ENCODE peak calls at places on chromosome 9, in six cellular contexts. C is IMR-90, F is H1, T is mesenchymal stem cell, G is trophoblast cell, J is neuronal stem cell. K is an unnamed sample.

GRCh38 chr9:93567271-93567959 is 9.0 kb upstream of the PHF2 start:
- DNase-seq in C (no peak), F (no peak), T (no peak), G (peak; percentile 51), J (no peak), K (no peak)

GRCh38 chr9:123924727-123925126 is 5.2 kb downstream of the DENND1A start:
- DNase-seq in C (no peak), F (no peak), T (no peak), G (no peak), J (no peak), K (no peak)

GRCh38 chr9:71094708-71095251 is 26.6 kb downstream of the TRPM3 start:
- DNase-seq in C (no peak), F (no peak), T (no peak), G (no peak), J (no peak), K (no peak)

GRCh38 chr9:86408121-86408520 is 53.9 kb upstream of the TUT7 start:
- DNase-seq in C (peak; percentile 73), F (no peak), T (peak; percentile 30), G (peak; percentile 3), J (no peak), K (no peak)

GRCh38 chr9:85108806-85109205 is 439.3 kb downstream of the NTRK2 start:
- DNase-seq in C (no peak), F (no peak), T (no peak), G (no peak), J (no peak), K (no peak)

GRCh38 chr9:19994296-19994695 is 205.5 kb upstream of the SLC24A2 start:
- DNase-seq in C (no peak), F (no peak), T (no peak), G (no peak), J (no peak), K (no peak)

GRCh38 chr9:91795500-91796241 is 154.4 kb downstream of the ROR2 start:
- DNase-seq in C (peak; percentile 22), F (no peak), T (peak; percentile 83), G (no peak), J (no peak), K (no peak)

GRCh38 chr9:130770679-130771442 is 64.2 kb upstream of the ABL1 start:
- DNase-seq in C (peak; percentile 82), F (no peak), T (peak; percentile 85), G (peak; percentile 32), J (peak; percentile 39), K (no peak)

GRCh38 chr9:18256574-18256973 is 217.4 kb upstream of the ADAMTSL1 start:
- DNase-seq in C (peak; percentile 72), F (no peak), T (peak; percentile 68), G (no peak), J (no peak), K (no peak)

GRCh38 chr9:18849910-18850677 is 182.9 kb downstream of the SAXO1 start:
- DNase-seq in C (no peak), F (no peak), T (no peak), G (no peak), J (no peak), K (no peak)

GRCh38 chr9:129125478-129125877 is 14.3 kb downstream of the PTPA start:
- DNase-seq in C (peak; percentile 91), F (no peak), T (peak; percentile 78), G (peak; percentile 90), J (no peak), K (no peak)

GRCh38 chr9:122642226-122642625 is 15.2 kb downstream of the OR1B1 start:
- DNase-seq in C (no peak), F (no peak), T (no peak), G (no peak), J (no peak), K (no peak)

GRCh38 chr9:72442212-72442607 is 77.2 kb upstream of the ZFAND5 start:
- DNase-seq in C (peak; percentile 88), F (no peak), T (peak; percentile 84), G (peak; percentile 68), J (no peak), K (no peak)

GRCh38 chr9:110192531-110193326 is 15.2 kb downstream of the C9orf152 start:
- DNase-seq in C (peak; percentile 78), F (no peak), T (peak; percentile 84), G (peak; percentile 87), J (no peak), K (no peak)

GRCh38 chr9:34490760-34491159 is 32.0 kb downstream of the ENHO start:
- DNase-seq in C (no peak), F (no peak), T (no peak), G (no peak), J (no peak), K (no peak)

GRCh38 chr9:27610622-27611021 is 37.3 kb upstream of the C9orf72 start:
- DNase-seq in C (no peak), F (no peak), T (no peak), G (no peak), J (no peak), K (no peak)

GRCh38 chr9:108553111-108553635 is 302.6 kb downstream of the ACTL7B start:
- DNase-seq in C (no peak), F (no peak), T (no peak), G (no peak), J (no peak), K (no peak)

GRCh38 chr9:101999441-101999840 is 261.0 kb upstream of the GRIN3A start:
- DNase-seq in C (no peak), F (no peak), T (no peak), G (no peak), J (no peak), K (no peak)

GRCh38 chr9:18438300-18438925 is 35.5 kb upstream of the ADAMTSL1 start:
- DNase-seq in C (peak; percentile 44), F (peak; percentile 62), T (peak; percentile 48), G (no peak), J (no peak), K (peak; percentile 72)

GRCh38 chr9:95171001-95171400 is 146.5 kb downstream of the FANCC start:
- DNase-seq in C (peak; percentile 67), F (no peak), T (peak; percentile 74), G (no peak), J (no peak), K (no peak)

GRCh38 chr9:108412755-108413154 is 443.0 kb downstream of the ACTL7B start:
- DNase-seq in C (peak; percentile 11), F (peak; percentile 70), T (no peak), G (peak; percentile 73), J (no peak), K (peak; percentile 86)

GRCh38 chr9:130172858-130173461 is 756 bp downstream of the NCS1 start:
- DNase-seq in C (no peak), F (no peak), T (peak; percentile 61), G (peak; percentile 9), J (no peak), K (no peak)

GRCh38 chr9:128390813-128391711 is 19.9 kb downstream of the URM1 start:
- DNase-seq in C (no peak), F (no peak), T (no peak), G (no peak), J (no peak), K (no peak)

GRCh38 chr9:97990259-97990658 is 7.1 kb downstream of the ANP32B start:
- DNase-seq in C (peak; percentile 82), F (no peak), T (peak; percentile 85), G (no peak), J (no peak), K (no peak)

GRCh38 chr9:88056876-88057275 is 81.4 kb downstream of the SPATA31C2 start:
- DNase-seq in C (peak; percentile 58), F (no peak), T (peak; percentile 39), G (peak; percentile 79), J (no peak), K (no peak)

GRCh38 chr9:2559212-2560152 is 62.1 kb upstream of the VLDLR start:
- DNase-seq in C (peak; percentile 95), F (no peak), T (peak; percentile 71), G (peak; percentile 69), J (no peak), K (no peak)

GRCh38 chr9:78035369-78035993 is 3.9 kb upstream of the GNAQ start:
- DNase-seq in C (peak; percentile 84), F (no peak), T (peak; percentile 85), G (peak; percentile 53), J (peak; percentile 74), K (peak; percentile 64)

GRCh38 chr9:76223749-76224340 is 170.4 kb downstream of the RFK start:
- DNase-seq in C (peak; percentile 77), F (no peak), T (peak; percentile 17), G (peak; percentile 41), J (no peak), K (no peak)

DNA sequence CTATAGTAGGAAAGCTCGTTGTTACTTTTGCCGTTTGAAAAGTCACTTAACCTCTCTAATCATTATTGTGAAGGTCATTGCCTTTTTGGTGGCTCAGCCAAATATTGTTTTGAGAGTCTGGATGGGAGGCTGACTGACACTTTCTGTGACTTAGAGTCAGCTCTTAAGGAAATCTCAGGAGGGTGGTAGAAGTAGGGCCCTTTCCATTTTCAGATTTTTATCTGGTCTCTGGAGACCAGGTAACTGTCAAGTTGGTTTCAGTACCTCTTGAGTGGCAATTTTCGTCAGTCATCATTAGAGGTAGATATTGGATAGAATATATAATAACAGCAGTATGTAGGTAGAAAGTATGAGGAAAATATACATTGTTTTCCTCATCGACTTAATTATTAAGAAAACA is 23.3 kb downstream of the UGCG start:
- DNase-seq in C (no peak), F (no peak), T (no peak), G (no peak), J (no peak), K (no peak)
- H3K14ac ChIP-seq in C (peak overlapping the region; percentile 0), F (no peak overlapping the region), T (no peak overlapping the region), G (no peak overlapping the region), J (no peak overlapping the region), K (no peak overlapping the region)

DNA sequence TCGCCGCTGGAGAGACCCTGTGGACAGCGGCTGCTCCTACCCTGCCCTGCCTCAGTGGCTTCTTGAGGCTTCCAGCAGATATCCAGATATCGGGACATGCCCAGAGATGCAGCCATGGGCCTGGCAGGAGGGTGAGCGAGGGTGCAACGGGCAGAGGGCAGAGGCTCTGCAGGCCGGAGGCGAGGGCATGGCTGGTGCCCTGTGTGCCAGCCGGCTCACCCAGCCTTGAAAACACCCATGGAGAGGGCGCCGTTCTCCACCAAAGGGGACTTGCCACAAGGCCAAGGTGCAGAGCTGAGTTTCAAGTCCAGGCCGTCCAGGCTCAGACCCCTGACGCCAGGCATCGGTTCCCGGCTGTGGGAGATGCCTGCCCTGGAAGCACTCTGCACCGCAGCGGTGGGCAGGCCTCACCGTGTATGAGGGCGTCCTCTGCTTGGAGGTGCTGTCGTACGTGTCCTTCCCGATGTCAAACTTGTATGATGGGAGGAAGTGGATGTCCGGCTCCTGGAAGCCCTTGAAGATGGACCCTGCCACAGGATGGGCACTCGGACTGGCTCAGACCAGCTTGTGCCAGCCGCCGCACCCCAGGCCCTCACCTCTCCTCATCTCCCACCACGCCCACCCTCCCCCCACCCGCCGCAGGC is 8.9 kb downstream of the INPP5E start:
- DNase-seq in C (no peak), F (no peak), T (no peak), G (no peak), J (no peak), K (no peak)
- H3K14ac ChIP-seq in C (no peak overlapping the region), F (no peak overlapping the region), T (no peak overlapping the region), G (no peak overlapping the region), J (no peak overlapping the region), K (no peak overlapping the region)

DNA sequence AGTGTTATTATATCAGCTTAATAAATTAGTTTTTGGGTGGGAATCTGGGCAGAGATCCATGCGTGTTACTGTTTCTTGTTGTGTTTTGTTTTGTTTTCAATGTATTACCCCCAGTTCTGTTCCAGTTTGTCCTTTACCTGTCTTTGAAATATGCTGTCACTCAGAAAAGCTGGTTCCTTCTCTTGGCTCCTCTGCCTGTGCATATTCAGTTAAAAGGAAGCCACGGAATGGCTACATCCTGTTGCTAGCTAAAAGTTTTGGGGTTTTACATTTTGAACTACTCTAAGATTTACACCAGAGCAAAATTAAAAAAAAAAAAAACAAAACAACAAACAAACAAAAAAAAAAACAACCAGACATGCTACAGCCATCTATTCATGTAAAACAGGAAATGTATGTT is 374.9 kb upstream of the RORB start:
- DNase-seq in C (no peak), F (no peak), T (no peak), G (no peak), J (no peak), K (no peak)
- H3K14ac ChIP-seq in C (no peak overlapping the region), F (no peak overlapping the region), T (no peak overlapping the region), G (no peak overlapping the region), J (no peak overlapping the region), K (no peak overlapping the region)

GRCh38 chr9:38308136-38308535 is 84.4 kb upstream of the ALDH1B1 start:
- DNase-seq in C (no peak), F (peak; percentile 7), T (no peak), G (no peak), J (no peak), K (no peak)
- H3K14ac ChIP-seq in C (no peak overlapping the region), F (no peak overlapping the region), T (no peak overlapping the region), G (no peak overlapping the region), J (no peak overlapping the region), K (no peak overlapping the region)